ENCODE peak calls at places on chromosomes 16 and 17, in five cellular contexts. A is CD8-positive, alpha-beta T cell; Z is upper lobe of left lung; E is body of pancreas; H is A549. U is an unnamed sample.

GRCh38 chr16:49527621-49528020 is 154.0 kb downstream of the C16orf78 start:
- DNase-seq in A (no peak), Z (no peak), E (no peak), H (no peak), U (peak)

GRCh38 chr17:68567035-68567434 is 34.1 kb downstream of the FAM20A start:
- DNase-seq in A (no peak), Z (no peak), E (no peak), H (no peak), U (no peak)

GRCh38 chr16:82506734-82507133 is 120.0 kb upstream of the CDH13 start:
- DNase-seq in A (no peak), Z (no peak), E (no peak), H (no peak), U (no peak)

GRCh38 chr17:80795737-80796136 is 195.9 kb upstream of the CHMP6 start:
- DNase-seq in A (no peak), Z (no peak), E (peak), H (no peak), U (no peak)

GRCh38 chr16:76897816-76898215 is 293.2 kb upstream of the MON1B start:
- DNase-seq in A (no peak), Z (no peak), E (no peak), H (no peak), U (no peak)

GRCh38 chr17:35170968-35171771 is 23.0 kb downstream of the SLC35G3 start:
- DNase-seq in A (no peak), Z (no peak), E (peak), H (peak), U (peak)

GRCh38 chr16:83187404-83187803 is 560.6 kb downstream of the CDH13 start:
- DNase-seq in A (no peak), Z (no peak), E (no peak), H (no peak), U (peak)

GRCh38 chr17:61409301-61410099 is 9.9 kb downstream of the TBX2 start:
- DNase-seq in A (no peak), Z (peak), E (peak), H (peak), U (no peak)

GRCh38 chr16:27572711-27573110 is 22.8 kb downstream of the KATNIP start:
- DNase-seq in A (no peak), Z (no peak), E (no peak), H (no peak), U (no peak)

GRCh38 chr16:6629110-6629509 is 703.5 kb upstream of the RBFOX1 start:
- DNase-seq in A (no peak), Z (no peak), E (no peak), H (no peak), U (no peak)

GRCh38 chr17:78322858-78323455 is 36.9 kb downstream of the SOCS3 start:
- DNase-seq in A (no peak), Z (no peak), E (no peak), H (no peak), U (no peak)

GRCh38 chr17:30913955-30914354 is 7.8 kb upstream of the ADAP2 start:
- DNase-seq in A (no peak), Z (no peak), E (no peak), H (no peak), U (no peak)

GRCh38 chr17:62950067-62950466 is 16.0 kb upstream of the TANC2 start:
- DNase-seq in A (no peak), Z (peak), E (peak), H (peak), U (peak)

GRCh38 chr17:74778960-74779359 is 2.8 kb upstream of the NAT9 start:
- DNase-seq in A (no peak), Z (no peak), E (no peak), H (no peak), U (no peak)

GRCh38 chr17:73090396-73091202 is 1.9 kb downstream of the SLC39A11 start:
- DNase-seq in A (no peak), Z (peak), E (no peak), H (no peak), U (no peak)

GRCh38 chr17:4483012-4483840 is 15.5 kb upstream of the SPNS2 start:
- DNase-seq in A (no peak), Z (peak), E (peak), H (peak), U (no peak)

GRCh38 chr16:7236824-7237410 is 95.7 kb upstream of the RBFOX1 start:
- DNase-seq in A (no peak), Z (no peak), E (no peak), H (no peak), U (no peak)

GRCh38 chr16:4306439-4307214 is 9.2 kb upstream of the GLIS2 start:
- DNase-seq in A (peak), Z (no peak), E (no peak), H (no peak), U (no peak)

GRCh38 chr16:50781043-50781442 is 39.2 kb downstream of the CYLD start:
- DNase-seq in A (no peak), Z (no peak), E (no peak), H (peak), U (no peak)

GRCh38 chr17:58336456-58337094 is 8.0 kb upstream of the TSPOAP1 start:
- DNase-seq in A (no peak), Z (no peak), E (no peak), H (no peak), U (no peak)

GRCh38 chr17:1847191-1847590 is 17.4 kb downstream of the RPA1 start:
- DNase-seq in A (no peak), Z (peak), E (no peak), H (no peak), U (no peak)

GRCh38 chr17:74853048-74853397 is 6.7 kb downstream of the GRIN2C start:
- DNase-seq in A (no peak), Z (no peak), E (no peak), H (no peak), U (no peak)

GRCh38 chr16:13110124-13110796 is 208.9 kb downstream of the SHISA9 start:
- DNase-seq in A (no peak), Z (no peak), E (peak), H (peak), U (peak)

GRCh38 chr17:5439446-5439764 is 450 bp upstream of the C1QBP start:
- DNase-seq in A (no peak), Z (no peak), E (no peak), H (no peak), U (no peak)

GRCh38 chr17:62671553-62671952 is 44.1 kb downstream of the MRC2 start:
- DNase-seq in A (no peak), Z (no peak), E (no peak), H (no peak), U (no peak)

GRCh38 chr17:19592316-19592715 is 56.2 kb upstream of the ALDH3A2 start:
- DNase-seq in A (no peak), Z (no peak), E (no peak), H (no peak), U (no peak)

GRCh38 chr17:77332981-77333685 is 192.4 kb downstream of the SEC14L1 start:
- DNase-seq in A (no peak), Z (peak), E (peak), H (no peak), U (peak)

GRCh38 chr16:6160871-6161270 is 1063.3 kb upstream of the EEF2KMT start:
- DNase-seq in A (no peak), Z (no peak), E (no peak), H (no peak), U (peak)

GRCh38 chr16:16073884-16074781 is 124.7 kb downstream of the ABCC1 start:
- DNase-seq in A (no peak), Z (peak), E (peak), H (peak), U (peak)

GRCh38 chr17:81870978-81871386 is at the start of gene ARHGDIA:
- DNase-seq in A (no peak), Z (no peak), E (no peak), H (no peak), U (no peak)

GRCh38 chr16:75486014-75486404 is 9.2 kb downstream of the CHST6 start:
- DNase-seq in A (no peak), Z (no peak), E (no peak), H (no peak), U (no peak)

GRCh38 chr17:55273579-55274370 is 9.0 kb downstream of the HLF start:
- DNase-seq in A (no peak), Z (peak), E (peak), H (peak), U (no peak)

GRCh38 chr16:75908301-75908700 is 182.0 kb upstream of the CPHXL start:
- DNase-seq in A (no peak), Z (no peak), E (no peak), H (no peak), U (no peak)

GRCh38 chr17:63544467-63545301 is 5.6 kb upstream of the DCAF7 start:
- DNase-seq in A (no peak), Z (peak), E (no peak), H (no peak), U (no peak)

GRCh38 chr16:83807327-83807709 is 460 bp upstream of the HSBP1 start:
- DNase-seq in A (no peak), Z (no peak), E (no peak), H (no peak), U (no peak)

GRCh38 chr17:35119370-35120185 is at the start of gene RAD51D:
- DNase-seq in A (peak), Z (peak), E (peak), H (peak), U (peak)

GRCh38 chr16:47753620-47754019 is 292.5 kb downstream of the PHKB start:
- DNase-seq in A (no peak), Z (no peak), E (no peak), H (no peak), U (no peak)
- TF ChIP-seq CTCF in A (no peak), Z (no peak), E (no peak), H (no peak), U (no peak)

GRCh38 chr16:66484453-66485213 is 57.5 kb downstream of the BEAN1 start:
- DNase-seq in A (no peak), Z (no peak), E (no peak), H (peak), U (no peak)
- H3K4me3 ChIP-seq in A (no peak), Z (no peak), E (no peak), H (no peak), U (no peak)

GRCh38 chr16:81495321-81496234 is 51.0 kb downstream of the CMIP start:
- DNase-seq in A (no peak), Z (peak), E (no peak), H (no peak), U (no peak)

GRCh38 chr16:81496742-81497141 is 52.1 kb downstream of the CMIP start:
- DNase-seq in A (no peak), Z (no peak), E (no peak), H (no peak), U (no peak)

GRCh38 chr16:81499576-81500380 is 55.2 kb downstream of the CMIP start:
- DNase-seq in A (no peak), Z (no peak), E (no peak), H (no peak), U (no peak)

GRCh38 chr16:81498351-81498750 is 53.7 kb downstream of the CMIP start:
- DNase-seq in A (no peak), Z (no peak), E (no peak), H (no peak), U (no peak)

DNA sequence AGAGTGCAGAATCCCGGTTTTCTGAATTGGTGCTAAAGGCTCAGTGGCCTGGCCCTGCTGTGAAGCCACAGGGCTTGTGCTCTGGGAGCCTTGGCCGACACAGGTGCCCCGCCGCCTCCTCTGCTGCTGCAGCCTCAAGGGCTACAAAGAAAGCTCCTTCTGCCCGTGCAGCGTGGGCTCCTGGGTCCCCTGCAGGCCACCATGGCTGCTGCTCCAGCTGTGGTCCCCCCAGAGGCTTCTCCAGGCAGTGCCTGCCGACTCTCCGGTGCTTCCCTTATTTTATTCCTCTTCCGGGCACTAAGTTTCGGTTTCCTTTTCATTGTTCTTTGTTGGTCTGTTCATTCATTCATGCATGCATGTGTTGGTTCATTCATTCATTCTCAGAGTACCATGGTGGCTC is 53.1 kb downstream of the CMIP start:
- DNase-seq in A (no peak), Z (no peak), E (no peak), H (no peak), U (no peak)
- TF ChIP-seq CTCF in A (no peak), Z (peak), E (no peak), H (no peak), U (no peak)

GRCh38 chr17:7839890-7840260 is 5.9 kb downstream of the KDM6B start:
- DNase-seq in A (no peak), Z (no peak), E (no peak), H (peak), U (peak)

GRCh38 chr17:7839199-7839889 is 5.3 kb downstream of the KDM6B start:
- DNase-seq in A (no peak), Z (peak), E (no peak), H (no peak), U (no peak)

GRCh38 chr17:7837375-7838290 is 3.6 kb downstream of the KDM6B start:
- DNase-seq in A (no peak), Z (no peak), E (no peak), H (no peak), U (peak)

GRCh38 chr17:7836596-7837374 is 2.8 kb downstream of the KDM6B start:
- DNase-seq in A (no peak), Z (peak), E (peak), H (peak), U (peak)

GRCh38 chr17:7838291-7839075 is 4.5 kb downstream of the KDM6B start:
- DNase-seq in A (no peak), Z (no peak), E (peak), H (peak), U (peak)
- H3K4me3 ChIP-seq in A (no peak), Z (peak), E (no peak), H (peak), U (peak)

DNA sequence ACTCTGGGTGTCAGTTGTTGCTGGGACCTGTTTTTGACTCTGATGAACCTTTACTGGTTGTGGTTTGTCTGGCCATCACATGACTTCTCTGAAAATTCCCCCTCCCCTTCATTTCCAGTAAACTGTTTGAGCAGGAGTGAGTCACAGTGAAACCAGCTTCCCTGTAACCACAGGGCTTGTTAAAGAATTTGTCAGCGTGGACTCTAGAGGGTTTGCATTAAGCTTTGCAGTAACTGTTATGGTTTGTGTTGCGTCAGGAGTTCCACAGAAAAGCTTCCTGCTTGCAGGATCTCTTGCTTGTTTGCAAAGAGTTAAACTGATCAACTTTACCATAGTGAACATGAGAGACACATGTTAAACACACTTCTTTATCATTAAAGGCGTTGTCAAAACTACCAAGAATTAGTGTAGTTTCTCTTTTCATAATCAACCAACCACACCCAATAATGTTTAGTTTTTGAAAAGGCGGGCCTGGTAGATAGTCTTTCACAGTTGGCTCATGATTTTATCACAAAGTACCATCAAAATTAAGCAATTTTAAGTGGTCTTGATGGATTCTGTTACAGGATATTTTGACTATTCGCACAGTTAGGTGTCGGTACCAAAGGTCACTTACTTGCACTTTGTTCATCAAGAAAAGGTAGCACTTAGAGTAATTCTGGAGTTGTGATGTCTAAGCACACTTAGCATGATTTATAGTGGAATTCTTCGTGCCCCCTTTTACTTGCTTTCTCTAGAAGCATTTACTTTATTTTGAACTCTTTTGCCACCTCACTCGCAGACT is 79.3 kb downstream of the VMP1 start:
- DNase-seq in A (peak), Z (peak), E (peak), H (peak), U (peak)
- TF ChIP-seq CTCF in A (no peak), Z (peak), E (no peak), H (no peak), U (no peak)

GRCh38 chr16:667113-667779 is 686 bp upstream of the RHOT2 start:
- DNase-seq in A (no peak), Z (no peak), E (peak), H (no peak), U (no peak)
- H3K4me3 ChIP-seq in A (peak), Z (peak), E (no peak), H (no peak), U (no peak)

U was measured in astrocyte of the spinal cord.